ENCODE peak calls at places on chromosomes 3 and 15, in eight cellular contexts. T, D, Y, R, P, I, O and L are unnamed samples.

GRCh38 chr15:75455982-75456531 is 4.6 kb upstream of the SIN3A start:
- DNase-seq in T (peak), D (peak), Y (peak), R (peak), P (no peak), I (no peak), O (peak), L (peak)

GRCh38 chr3:16181361-16181760 is 6.9 kb downstream of the GALNT15 start:
- DNase-seq in T (peak), D (no peak), Y (no peak), R (no peak), P (no peak), I (peak), O (peak), L (no peak)

GRCh38 chr15:52370010-52370409 is 74.4 kb upstream of the MYO5C start:
- DNase-seq in T (no peak), D (no peak), Y (no peak), R (no peak), P (no peak), I (no peak), O (no peak), L (no peak)

GRCh38 chr3:80733522-80734176 is 965.9 kb upstream of the ROBO1 start:
- DNase-seq in T (no peak), D (no peak), Y (no peak), R (no peak), P (no peak), I (no peak), O (no peak), L (no peak)

GRCh38 chr15:53910236-53910849 is 67.9 kb upstream of the UNC13C start:
- DNase-seq in T (no peak), D (no peak), Y (no peak), R (peak), P (no peak), I (no peak), O (no peak), L (no peak)

GRCh38 chr15:25508369-25509002 is 69.7 kb upstream of the UBE3A start:
- DNase-seq in T (no peak), D (no peak), Y (no peak), R (no peak), P (no peak), I (no peak), O (no peak), L (peak)

GRCh38 chr3:117399311-117400068 is 689.9 kb downstream of the TUSC7 start:
- DNase-seq in T (no peak), D (no peak), Y (no peak), R (peak), P (no peak), I (no peak), O (no peak), L (peak)

GRCh38 chr3:169760479-169760878 is 4.4 kb downstream of the TERC start:
- DNase-seq in T (no peak), D (no peak), Y (no peak), R (no peak), P (no peak), I (no peak), O (no peak), L (no peak)

GRCh38 chr3:150147776-150148175 is 177.1 kb upstream of the PFN2 start:
- DNase-seq in T (no peak), D (no peak), Y (no peak), R (no peak), P (no peak), I (no peak), O (no peak), L (no peak)

GRCh38 chr3:21237638-21238037 is 513.4 kb downstream of the ZNF385D start:
- DNase-seq in T (no peak), D (no peak), Y (no peak), R (no peak), P (no peak), I (no peak), O (no peak), L (no peak)

GRCh38 chr3:632571-633170 is 436.1 kb downstream of the CHL1 start:
- DNase-seq in T (peak), D (peak), Y (peak), R (peak), P (peak), I (no peak), O (no peak), L (peak)

GRCh38 chr3:120497318-120497717 is 46.5 kb upstream of the FSTL1 start:
- DNase-seq in T (no peak), D (no peak), Y (no peak), R (no peak), P (peak), I (no peak), O (no peak), L (no peak)

GRCh38 chr15:77580991-77581682 is 51.6 kb downstream of the LINGO1 start:
- DNase-seq in T (peak), D (no peak), Y (no peak), R (no peak), P (no peak), I (no peak), O (no peak), L (peak)

GRCh38 chr3:195150194-195151118 is 120.5 kb downstream of the XXYLT1 start:
- DNase-seq in T (peak), D (no peak), Y (peak), R (no peak), P (no peak), I (no peak), O (peak), L (no peak)

GRCh38 chr15:70066004-70066403 is 31.7 kb downstream of the TLE3 start:
- DNase-seq in T (no peak), D (no peak), Y (no peak), R (no peak), P (no peak), I (no peak), O (no peak), L (no peak)

GRCh38 chr3:135929670-135930069 is 35.9 kb upstream of the PPP2R3A start:
- DNase-seq in T (no peak), D (no peak), Y (no peak), R (no peak), P (no peak), I (no peak), O (no peak), L (no peak)

GRCh38 chr3:129347446-129347845 is 68.8 kb downstream of the HMCES start:
- DNase-seq in T (no peak), D (no peak), Y (no peak), R (no peak), P (no peak), I (no peak), O (peak), L (no peak)

GRCh38 chr3:17752441-17752840 is 10.0 kb upstream of the TBC1D5 start:
- DNase-seq in T (no peak), D (no peak), Y (no peak), R (no peak), P (peak), I (no peak), O (no peak), L (no peak)

GRCh38 chr3:37223084-37223975 is 48.9 kb upstream of the LRRFIP2 start:
- DNase-seq in T (no peak), D (no peak), Y (no peak), R (no peak), P (no peak), I (no peak), O (no peak), L (no peak)

GRCh38 chr3:96863129-96863740 is 48.8 kb downstream of the EPHA6 start:
- DNase-seq in T (no peak), D (peak), Y (no peak), R (peak), P (no peak), I (no peak), O (no peak), L (peak)

GRCh38 chr3:169144691-169145090 is 518.8 kb downstream of the MECOM start:
- DNase-seq in T (no peak), D (no peak), Y (no peak), R (no peak), P (no peak), I (no peak), O (no peak), L (no peak)

GRCh38 chr3:117893638-117894037 is 1141.0 kb downstream of the IGSF11 start:
- DNase-seq in T (no peak), D (no peak), Y (no peak), R (no peak), P (no peak), I (no peak), O (no peak), L (no peak)